ENCODE peak calls at places on chromosomes 13 and 19, in eight cellular contexts. X is fibroblast of lung; S is transverse colon; Y is adipocyte; O is CD8-positive, alpha-beta memory T cell; L is PC-3; F is neural progenitor cell; W is naive thymus-derived CD4-positive, alpha-beta T cell. R is an unnamed sample. For H3K4me1, the result is how much of the 10 kb centered on the place peaks cover.

GRCh38 chr13:20566424-20566916 is 487 bp upstream of the IFT88 start:
- DNase-seq in X (peak), S (peak), Y (no peak), O (no peak), L (peak), F (no peak), W (no peak), R (no peak)

GRCh38 chr19:36775768-36776167 is 3.2 kb upstream of the ZNF850 start:
- DNase-seq in X (no peak), S (no peak), Y (no peak), O (no peak), L (no peak), F (no peak), W (no peak), R (no peak)

GRCh38 chr13:20247963-20248362 is 15.8 kb upstream of the GJB6 start:
- DNase-seq in X (no peak), S (no peak), Y (no peak), O (no peak), L (no peak), F (no peak), W (no peak), R (no peak)

GRCh38 chr19:52464798-52465470 is 11.6 kb downstream of the ZNF578 start:
- DNase-seq in X (no peak), S (no peak), Y (no peak), O (no peak), L (no peak), F (peak), W (no peak), R (no peak)

GRCh38 chr19:49339364-49340068 is 4.3 kb downstream of the CD37 start:
- DNase-seq in X (peak), S (peak), Y (peak), O (no peak), L (peak), F (peak), W (no peak), R (no peak)

GRCh38 chr13:36030670-36031331 is 100.4 kb downstream of the DCLK1 start:
- DNase-seq in X (peak), S (no peak), Y (peak), O (no peak), L (peak), F (peak), W (no peak), R (no peak)

GRCh38 chr19:49113762-49114629 is at the start of gene LIN7B:
- DNase-seq in X (peak), S (peak), Y (peak), O (peak), L (peak), F (peak), W (peak), R (no peak)

GRCh38 chr19:6020972-6021805 is 43.2 kb upstream of the RANBP3 start:
- DNase-seq in X (no peak), S (no peak), Y (no peak), O (no peak), L (peak), F (no peak), W (no peak), R (no peak)

GRCh38 chr13:29270536-29271045 is 324.9 kb downstream of the SLC7A1 start:
- DNase-seq in X (no peak), S (no peak), Y (no peak), O (no peak), L (no peak), F (no peak), W (no peak), R (no peak)

GRCh38 chr19:35509018-35509652 is 4.3 kb downstream of the DMKN start:
- DNase-seq in X (no peak), S (peak), Y (no peak), O (peak), L (peak), F (peak), W (no peak), R (no peak)

GRCh38 chr19:53812335-53812734 is 11.8 kb downstream of the NLRP12 start:
- DNase-seq in X (no peak), S (no peak), Y (no peak), O (no peak), L (peak), F (peak), W (no peak), R (no peak)

GRCh38 chr19:44925114-44925891 is 10.9 kb downstream of the APOC1 start:
- DNase-seq in X (peak), S (peak), Y (peak), O (no peak), L (no peak), F (no peak), W (no peak), R (no peak)

GRCh38 chr13:82011355-82011754 is 1670.4 kb upstream of the SPRY2 start:
- DNase-seq in X (no peak), S (no peak), Y (no peak), O (no peak), L (no peak), F (no peak), W (no peak), R (no peak)

GRCh38 chr19:12224676-12225075 is 61.8 kb downstream of the ZNF136 start:
- DNase-seq in X (no peak), S (no peak), Y (no peak), O (no peak), L (no peak), F (no peak), W (no peak), R (no peak)

GRCh38 chr19:55336101-55336500 is 3.6 kb upstream of the KMT5C start:
- DNase-seq in X (no peak), S (no peak), Y (peak), O (no peak), L (peak), F (no peak), W (no peak), R (no peak)

GRCh38 chr13:20001351-20001750 is 42.8 kb downstream of the ZMYM2 start:
- DNase-seq in X (peak), S (no peak), Y (no peak), O (no peak), L (no peak), F (no peak), W (no peak), R (no peak)

GRCh38 chr19:33350538-33351309 is 22.8 kb upstream of the CEBPG start:
- DNase-seq in X (peak), S (no peak), Y (peak), O (no peak), L (peak), F (no peak), W (no peak), R (no peak)

GRCh38 chr19:42402376-42403116 is 12.4 kb upstream of the CNFN start:
- DNase-seq in X (no peak), S (no peak), Y (no peak), O (no peak), L (no peak), F (peak), W (peak), R (no peak)

GRCh38 chr13:20714563-20715339 is 11.3 kb downstream of the IL17D start:
- DNase-seq in X (peak), S (no peak), Y (peak), O (no peak), L (no peak), F (no peak), W (no peak), R (no peak)

GRCh38 chr19:18340990-18341868 is 831 bp downstream of the PGPEP1 start:
- DNase-seq in X (no peak), S (peak), Y (peak), O (peak), L (peak), F (peak), W (peak), R (no peak)

GRCh38 chr19:55082023-55082851 is 6.6 kb downstream of the EPS8L1 start:
- DNase-seq in X (peak), S (no peak), Y (peak), O (peak), L (peak), F (peak), W (peak), R (no peak)

GRCh38 chr19:11364935-11365334 is 9.5 kb upstream of the SWSAP1 start:
- DNase-seq in X (no peak), S (no peak), Y (no peak), O (no peak), L (no peak), F (no peak), W (no peak), R (no peak)

GRCh38 chr13:103067751-103068563 is 1.7 kb upstream of the SLC10A2 start:
- DNase-seq in X (no peak), S (peak), Y (no peak), O (no peak), L (peak), F (no peak), W (no peak), R (no peak)

GRCh38 chr19:12766051-12766521 is 9.3 kb downstream of the HOOK2 start:
- DNase-seq in X (peak), S (peak), Y (peak), O (peak), L (peak), F (peak), W (peak), R (no peak)

GRCh38 chr19:50490411-50490811 is 13.8 kb upstream of the GARIN5A start:
- DNase-seq in X (no peak), S (no peak), Y (no peak), O (no peak), L (no peak), F (no peak), W (no peak), R (no peak)

GRCh38 chr13:30864352-30865130 is 41.5 kb upstream of the MEDAG start:
- DNase-seq in X (peak), S (no peak), Y (peak), O (no peak), L (no peak), F (peak), W (no peak), R (no peak)

GRCh38 chr13:64688893-64689677 is 2541.1 kb downstream of the PCDH9 start:
- DNase-seq in X (peak), S (no peak), Y (peak), O (no peak), L (peak), F (no peak), W (no peak), R (peak)

GRCh38 chr19:47353307-47353712 is 4.2 kb downstream of the DHX34 start:
- DNase-seq in X (no peak), S (peak), Y (no peak), O (no peak), L (no peak), F (no peak), W (no peak), R (no peak)

GRCh38 chr13:48749144-48749543 is 95.4 kb downstream of the CYSLTR2 start:
- DNase-seq in X (peak), S (no peak), Y (no peak), O (no peak), L (peak), F (no peak), W (no peak), R (no peak)

GRCh38 chr19:51146751-51147150 is 4.7 kb downstream of the SIGLEC7 start:
- DNase-seq in X (no peak), S (no peak), Y (no peak), O (no peak), L (no peak), F (no peak), W (no peak), R (no peak)

GRCh38 chr13:74306496-74306895 is 172.3 kb upstream of the KLF12 start:
- DNase-seq in X (peak), S (no peak), Y (peak), O (no peak), L (peak), F (no peak), W (no peak), R (no peak)

GRCh38 chr19:19385900-19386339 is 19.6 kb upstream of the GATAD2A start:
- DNase-seq in X (no peak), S (no peak), Y (no peak), O (no peak), L (no peak), F (no peak), W (peak), R (no peak)

GRCh38 chr13:69198706-69199105 is 908.9 kb upstream of the ATXN8OS start:
- DNase-seq in X (no peak), S (no peak), Y (no peak), O (no peak), L (no peak), F (no peak), W (no peak), R (no peak)

GRCh38 chr13:105670179-105671015 is 865.1 kb downstream of the EFNB2 start:
- DNase-seq in X (no peak), S (no peak), Y (no peak), O (no peak), L (no peak), F (no peak), W (no peak), R (no peak)

GRCh38 chr19:38862321-38863059 is 12.7 kb upstream of the HNRNPL start:
- DNase-seq in X (peak), S (peak), Y (no peak), O (no peak), L (peak), F (peak), W (no peak), R (no peak)

GRCh38 chr19:10885241-10886169 is 14.2 kb downstream of the CARM1 start:
- DNase-seq in X (no peak), S (no peak), Y (peak), O (no peak), L (no peak), F (peak), W (no peak), R (no peak)

GRCh38 chr19:29305268-29305667 is 92.3 kb upstream of the UQCRFS1 start:
- DNase-seq in X (no peak), S (no peak), Y (no peak), O (no peak), L (no peak), F (no peak), W (no peak), R (no peak)

GRCh38 chr13:46057251-46058015 is 4.9 kb upstream of the ZC3H13 start:
- DNase-seq in X (no peak), S (no peak), Y (no peak), O (no peak), L (no peak), F (peak), W (no peak), R (no peak)

GRCh38 chr13:98274921-98275487 is 97.9 kb upstream of the RNF113B start:
- DNase-seq in X (peak), S (no peak), Y (peak), O (no peak), L (no peak), F (no peak), W (no peak), R (no peak)

GRCh38 chr13:24218320-24218719 is 57.8 kb downstream of the SPATA13 start:
- DNase-seq in X (no peak), S (no peak), Y (no peak), O (no peak), L (no peak), F (no peak), W (no peak), R (no peak)
- H3K4me1 ChIP-seq in X (under half), S (half or more), Y (under half), O (under half), L (under half), F (under half), W (under half), R (under half)

GRCh38 chr13:44156294-44156658 is 217.3 kb upstream of the SERP2 start:
- DNase-seq in X (no peak), S (no peak), Y (no peak), O (no peak), L (no peak), F (no peak), W (no peak), R (no peak)

GRCh38 chr13:44158741-44159632 is 214.6 kb upstream of the SERP2 start:
- DNase-seq in X (no peak), S (no peak), Y (peak), O (no peak), L (no peak), F (no peak), W (no peak), R (no peak)

GRCh38 chr13:44157614-44158013 is 216.0 kb upstream of the SERP2 start:
- DNase-seq in X (peak), S (no peak), Y (no peak), O (no peak), L (no peak), F (no peak), W (no peak), R (no peak)

GRCh38 chr13:44159633-44160279 is 213.9 kb upstream of the SERP2 start:
- DNase-seq in X (no peak), S (no peak), Y (peak), O (no peak), L (peak), F (no peak), W (no peak), R (peak)

DNA sequence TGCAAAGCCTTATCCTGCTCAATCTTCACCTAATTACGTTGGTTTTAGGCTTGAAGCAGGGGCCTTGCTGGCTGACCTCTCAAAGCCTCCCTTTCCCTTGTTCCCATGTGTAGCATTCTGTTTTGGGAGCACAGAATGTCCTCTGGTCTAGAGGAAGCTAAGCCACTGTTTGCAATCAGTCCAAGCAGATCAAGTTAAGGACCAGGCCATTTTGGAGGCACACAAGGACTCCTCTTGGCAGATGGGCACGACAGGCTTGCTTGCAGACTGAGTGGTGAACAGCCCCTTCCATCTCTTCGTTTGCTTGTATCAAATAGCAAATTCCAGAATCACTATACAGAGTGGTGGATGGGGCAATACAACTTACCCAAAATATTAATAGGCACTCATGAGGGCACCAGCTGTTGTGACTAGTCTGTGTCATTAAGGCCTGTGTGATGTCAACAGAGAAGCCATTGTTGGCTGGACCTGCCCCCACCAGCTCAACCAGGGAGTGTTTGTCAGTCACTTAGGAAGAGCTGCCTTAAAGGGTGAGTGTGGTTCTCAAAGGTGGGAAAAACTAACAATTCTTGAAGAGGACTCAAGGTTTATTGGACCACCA is 215.5 kb upstream of the SERP2 start:
- DNase-seq in X (no peak), S (no peak), Y (no peak), O (no peak), L (no peak), F (no peak), W (no peak), R (no peak)
- H3K4me1 ChIP-seq in X (under half), S (under half), Y (under half), O (under half), L (under half), F (under half), W (under half), R (under half)

GRCh38 chr19:16113727-16114126 is 2.0 kb downstream of the RAB8A start:
- DNase-seq in X (no peak), S (no peak), Y (no peak), O (no peak), L (no peak), F (no peak), W (no peak), R (no peak)
- H3K4me1 ChIP-seq in X (under half), S (half or more), Y (under half), O (under half), L (under half), F (under half), W (under half), R (under half)

GRCh38 chr13:60970736-60971135 is 444.9 kb downstream of the PCDH20 start:
- DNase-seq in X (no peak), S (no peak), Y (no peak), O (no peak), L (no peak), F (no peak), W (no peak), R (no peak)

GRCh38 chr13:60974296-60974695 is 441.4 kb downstream of the PCDH20 start:
- DNase-seq in X (no peak), S (no peak), Y (no peak), O (no peak), L (no peak), F (peak), W (no peak), R (no peak)

GRCh38 chr13:60981407-60981806 is 434.2 kb downstream of the PCDH20 start:
- DNase-seq in X (no peak), S (no peak), Y (no peak), O (no peak), L (no peak), F (no peak), W (no peak), R (no peak)

DNA sequence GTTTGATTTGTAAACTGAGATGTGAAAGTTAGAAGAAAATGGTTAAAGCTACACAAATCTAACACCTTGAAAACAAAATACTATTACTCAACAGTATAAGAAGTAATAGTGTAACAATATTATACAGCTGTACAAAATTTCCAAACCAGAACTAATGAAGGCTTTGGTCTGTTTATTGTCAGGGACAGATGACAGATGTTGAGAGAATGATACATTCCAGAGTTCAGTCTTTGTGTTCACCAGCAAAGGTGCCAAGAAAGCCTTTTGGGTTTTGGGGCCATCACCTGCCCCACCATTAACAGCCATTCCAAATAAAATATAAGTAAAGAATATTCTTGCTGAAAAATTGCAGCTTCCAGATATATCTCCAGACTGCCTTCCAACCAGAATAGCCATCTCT is 439.3 kb downstream of the PCDH20 start:
- DNase-seq in X (no peak), S (no peak), Y (no peak), O (no peak), L (no peak), F (no peak), W (no peak), R (no peak)
- H3K4me1 ChIP-seq in X (under half), S (under half), Y (under half), O (under half), L (under half), F (under half), W (under half), R (under half)

DNA sequence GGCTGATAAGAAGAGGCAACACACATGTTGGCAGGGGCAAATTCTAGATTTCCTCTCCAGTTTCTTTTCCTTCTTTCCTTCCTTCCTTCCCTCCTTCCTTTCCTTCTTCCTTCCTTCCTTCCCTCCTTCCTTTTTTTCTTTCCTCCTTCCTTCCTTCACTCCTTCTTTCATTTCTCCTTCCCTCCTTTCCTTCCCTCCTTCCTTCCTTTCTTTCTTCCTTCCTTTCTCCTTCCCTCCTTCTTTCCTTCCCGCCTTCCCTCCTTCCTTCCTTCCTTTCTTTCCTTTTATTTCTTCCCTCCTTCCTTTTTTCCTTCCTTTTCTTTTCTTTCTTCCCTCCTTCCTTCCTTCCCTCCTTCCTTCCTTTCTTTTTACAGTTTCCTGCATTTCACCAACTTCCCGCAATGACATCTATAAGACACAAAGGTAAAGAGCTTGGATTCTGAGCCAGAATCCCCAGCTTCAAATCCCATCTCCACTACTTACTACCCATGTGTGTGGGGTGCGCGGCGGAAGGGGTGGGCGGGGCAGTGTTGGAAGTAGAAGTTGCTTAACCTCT is 35.3 kb downstream of the INSR start:
- DNase-seq in X (no peak), S (no peak), Y (no peak), O (no peak), L (no peak), F (no peak), W (no peak), R (no peak)
- H3K4me1 ChIP-seq in X (under half), S (under half), Y (under half), O (under half), L (under half), F (under half), W (under half), R (under half)

GRCh38 chr13:113413178-113413897 is 40.0 kb downstream of the ADPRHL1 start:
- DNase-seq in X (peak), S (no peak), Y (no peak), O (no peak), L (no peak), F (no peak), W (no peak), R (no peak)

GRCh38 chr13:113415032-113415431 is 38.3 kb downstream of the ADPRHL1 start:
- DNase-seq in X (no peak), S (no peak), Y (no peak), O (no peak), L (no peak), F (no peak), W (no peak), R (no peak)

GRCh38 chr13:113415825-113416224 is 37.5 kb downstream of the ADPRHL1 start:
- DNase-seq in X (no peak), S (no peak), Y (no peak), O (no peak), L (no peak), F (no peak), W (no peak), R (no peak)

GRCh38 chr13:113413898-113414282 is 39.4 kb downstream of the ADPRHL1 start:
- DNase-seq in X (peak), S (peak), Y (no peak), O (no peak), L (no peak), F (peak), W (no peak), R (no peak)

GRCh38 chr13:113414335-113414734 is 39.0 kb downstream of the ADPRHL1 start:
- DNase-seq in X (no peak), S (no peak), Y (no peak), O (no peak), L (no peak), F (no peak), W (no peak), R (no peak)
- H3K4me1 ChIP-seq in X (under half), S (under half), Y (under half), O (under half), L (under half), F (under half), W (under half), R (under half)

GRCh38 chr13:92694047-92694446 is 532.6 kb upstream of the GPC6 start:
- DNase-seq in X (no peak), S (no peak), Y (no peak), O (no peak), L (no peak), F (no peak), W (no peak), R (no peak)
- H3K4me1 ChIP-seq in X (under half), S (under half), Y (under half), O (under half), L (under half), F (under half), W (under half), R (under half)